ENCODE peak calls at places on chromosome 15, in nine cellular contexts. M is keratinocyte; D is thyroid gland; W is activated CD4-positive, alpha-beta T cell treated with anti-CD3 and anti-CD28 coated beads, Interleukin-2, amount 10 ng/mL, durations not matched to agents 7 days and 5 days; I is iris pigment epithelial cell; K is neural crest cell; F is left cardiac atrium; A is T-helper 17 cell; S is EL. L is an unnamed sample.

GRCh38 chr15:22863356-22863755 is 24.9 kb downstream of the NIPA2 start:
- DNase-seq in I (no peak), W (no peak), S (no peak), M (no peak), F (no peak), K (no peak), D (no peak), A (no peak), L (no peak)

GRCh38 chr15:55789066-55789660 is 46.2 kb upstream of the PRTG start:
- DNase-seq in A (peak), W (peak), S (peak), I (no peak), F (peak), D (peak), K (no peak), M (no peak), L (no peak)

GRCh38 chr15:80823120-80823519 is 44.0 kb downstream of the CEMIP start:
- DNase-seq in I (no peak), W (no peak), D (no peak), K (no peak), F (no peak), M (no peak), A (no peak), S (no peak), L (no peak)

GRCh38 chr15:73959012-73959581 is 32.8 kb downstream of the LOXL1 start:
- DNase-seq in K (no peak), I (no peak), W (peak), F (no peak), D (no peak), S (no peak), M (no peak), A (no peak), L (no peak)

GRCh38 chr15:100725121-100726069 is 123.0 kb downstream of the ASB7 start:
- DNase-seq in S (peak), K (no peak), A (no peak), D (no peak), M (no peak), F (no peak), I (peak), W (no peak), L (no peak)

GRCh38 chr15:88658972-88659931 is 20.4 kb downstream of the ISG20 start:
- DNase-seq in K (no peak), S (peak), D (no peak), F (peak), A (no peak), W (no peak), I (peak), M (no peak), L (no peak)

GRCh38 chr15:71547066-71547465 is 263.3 kb upstream of the NR2E3 start:
- DNase-seq in W (no peak), F (peak), D (no peak), I (peak), K (no peak), M (no peak), A (no peak), S (no peak), L (no peak)

GRCh38 chr15:79901958-79902357 is 5.1 kb upstream of the MTHFS start:
- DNase-seq in F (no peak), I (peak), W (no peak), M (no peak), S (no peak), A (no peak), D (no peak), K (no peak), L (no peak)

GRCh38 chr15:69117431-69117841 is 43.0 kb upstream of the GLCE start:
- DNase-seq in S (no peak), M (no peak), W (no peak), I (no peak), D (no peak), K (peak), F (no peak), A (no peak), L (no peak)

GRCh38 chr15:57500979-57501576 is 90.6 kb upstream of the MYZAP start:
- DNase-seq in K (no peak), D (peak), W (no peak), S (peak), A (no peak), M (no peak), I (peak), F (no peak), L (no peak)

GRCh38 chr15:40594429-40594836 is 384 bp downstream of the KNL1 start:
- DNase-seq in W (no peak), K (peak), A (no peak), S (peak), F (peak), M (no peak), I (peak), D (peak), L (no peak)

GRCh38 chr15:48040166-48040817 is 80.5 kb upstream of the SLC24A5 start:
- DNase-seq in D (no peak), S (peak), A (no peak), I (peak), K (no peak), W (no peak), M (no peak), F (peak), L (no peak)

GRCh38 chr15:101068961-101069734 is 150.0 kb downstream of the LRRK1 start:
- DNase-seq in S (peak), M (peak), K (peak), F (peak), W (no peak), I (peak), A (no peak), D (no peak), L (no peak)

GRCh38 chr15:65580287-65580686 is 30.6 kb downstream of the INTS14 start:
- DNase-seq in W (no peak), F (no peak), D (no peak), S (peak), M (no peak), A (no peak), K (no peak), I (peak), L (no peak)

GRCh38 chr15:89419370-89419984 is 76.9 kb downstream of the RHCG start:
- DNase-seq in F (peak), W (peak), D (peak), S (peak), I (peak), K (peak), M (no peak), A (no peak), L (peak)

GRCh38 chr15:74826372-74826819 is at the start of gene CPLX3:
- DNase-seq in F (peak), M (no peak), I (no peak), D (peak), S (no peak), K (peak), A (peak), W (peak), L (peak)

GRCh38 chr15:70852501-70853269 is 1.3 kb downstream of the LARP6 start:
- DNase-seq in D (peak), A (no peak), W (no peak), I (peak), M (no peak), K (no peak), S (peak), F (no peak), L (no peak)

GRCh38 chr15:69386284-69386683 is 27.9 kb upstream of the KIF23 start:
- DNase-seq in K (no peak), I (no peak), A (no peak), M (no peak), W (no peak), F (no peak), S (no peak), D (no peak), L (no peak)

GRCh38 chr15:57245130-57245529 is 131.2 kb upstream of the CGNL1 start:
- DNase-seq in I (peak), W (no peak), M (no peak), A (no peak), D (no peak), K (no peak), F (no peak), S (no peak), L (no peak)

GRCh38 chr15:100200287-100200772 is 141.4 kb downstream of the ADAMTS17 start:
- DNase-seq in F (no peak), S (no peak), W (no peak), I (no peak), K (no peak), M (no peak), D (no peak), A (no peak), L (no peak)

GRCh38 chr15:71945012-71945411 is 134.7 kb downstream of the NR2E3 start:
- DNase-seq in M (no peak), W (no peak), A (no peak), F (no peak), K (no peak), S (no peak), D (peak), I (no peak), L (no peak)

GRCh38 chr15:100925480-100925879 is 6.3 kb downstream of the LRRK1 start:
- DNase-seq in S (no peak), A (no peak), I (no peak), D (no peak), M (no peak), F (no peak), W (no peak), K (no peak), L (no peak)

GRCh38 chr15:93035092-93035915 is 53.7 kb downstream of the RGMA start:
- DNase-seq in I (no peak), A (no peak), K (no peak), M (no peak), F (no peak), S (no peak), W (no peak), D (no peak), L (no peak)

GRCh38 chr15:94346272-94346671 is 114.9 kb downstream of the MCTP2 start:
- DNase-seq in I (no peak), A (no peak), S (no peak), M (no peak), K (no peak), D (no peak), W (no peak), F (no peak), L (no peak)

L was measured in natural killer cell.